ENCODE peak calls at places on chromosomes 3 and 15, in nine cellular contexts. C, L, G, S, Z, W, R, F and U are unnamed samples.

GRCh38 chr15:74892931-74893330 is 3.1 kb downstream of the MPI start:
- DNase-seq in S (no peak), L (no peak), F (no peak), Z (no peak), C (no peak), W (no peak), R (no peak), G (no peak), U (no peak)

GRCh38 chr3:11603628-11604027 is 40.1 kb downstream of the VGLL4 start:
- DNase-seq in L (no peak), F (no peak), R (no peak), Z (no peak), W (no peak), S (no peak), G (peak), C (no peak), U (no peak)

GRCh38 chr15:92162657-92163056 is 231.0 kb upstream of the ST8SIA2 start:
- DNase-seq in C (no peak), R (no peak), W (no peak), Z (no peak), S (no peak), L (no peak), F (no peak), G (no peak), U (no peak)

GRCh38 chr15:37125143-37125542 is 24.8 kb upstream of the MEIS2 start:
- DNase-seq in Z (no peak), R (no peak), S (no peak), L (no peak), G (peak), F (no peak), W (no peak), C (no peak), U (no peak)

GRCh38 chr3:127082066-127082465 is 99.2 kb downstream of the PLXNA1 start:
- DNase-seq in Z (no peak), G (no peak), W (no peak), R (no peak), L (no peak), C (no peak), S (no peak), F (no peak), U (no peak)

GRCh38 chr3:182036382-182036781 is 324.7 kb downstream of the SOX2 start:
- DNase-seq in S (no peak), F (no peak), G (no peak), Z (no peak), W (no peak), L (no peak), C (peak), R (no peak), U (no peak)

GRCh38 chr15:92394327-92395175 is 870 bp downstream of the ST8SIA2 start:
- DNase-seq in C (no peak), S (no peak), R (peak), F (no peak), G (no peak), Z (no peak), L (no peak), W (no peak), U (no peak)

GRCh38 chr15:61724276-61724939 is 335.8 kb downstream of the VPS13C start:
- DNase-seq in C (no peak), R (no peak), F (no peak), S (no peak), G (no peak), Z (no peak), W (no peak), L (no peak), U (no peak)

GRCh38 chr3:129065727-129066087 is 5.1 kb downstream of the GP9 start:
- DNase-seq in G (no peak), F (no peak), L (no peak), C (no peak), R (no peak), W (no peak), S (no peak), Z (no peak), U (no peak)

GRCh38 chr3:142501004-142501926 is 53.4 kb upstream of the XRN1 start:
- DNase-seq in L (no peak), C (no peak), F (no peak), Z (no peak), W (no peak), R (no peak), S (no peak), G (peak), U (no peak)

GRCh38 chr15:93050648-93051047 is 38.4 kb downstream of the RGMA start:
- DNase-seq in Z (no peak), G (no peak), C (no peak), L (no peak), R (no peak), F (no peak), W (no peak), S (no peak), U (no peak)

GRCh38 chr3:127072971-127073851 is 90.3 kb downstream of the PLXNA1 start:
- DNase-seq in S (no peak), W (no peak), F (no peak), L (no peak), C (no peak), R (no peak), G (no peak), Z (no peak), U (no peak)

GRCh38 chr3:147518465-147518864 is 109.3 kb downstream of the ZIC1 start:
- DNase-seq in Z (no peak), L (no peak), F (no peak), C (peak), S (no peak), G (no peak), W (peak), R (no peak), U (no peak)

GRCh38 chr3:119790369-119790768 is 8.5 kb downstream of the NR1I2 start:
- DNase-seq in L (no peak), C (no peak), Z (no peak), W (no peak), R (no peak), G (no peak), S (no peak), F (no peak), U (no peak)

GRCh38 chr3:120425877-120426276 is 24.9 kb downstream of the FSTL1 start:
- DNase-seq in C (no peak), G (peak), L (no peak), S (no peak), F (no peak), W (no peak), R (no peak), Z (no peak), U (no peak)

GRCh38 chr15:52563499-52564060 is 5.2 kb downstream of the ARPP19 start:
- DNase-seq in Z (no peak), G (no peak), W (no peak), C (no peak), F (no peak), S (no peak), L (no peak), R (no peak), U (no peak)

GRCh38 chr15:68209272-68209671 is 4.1 kb upstream of the CALML4 start:
- DNase-seq in C (no peak), S (no peak), G (no peak), Z (no peak), F (no peak), L (no peak), R (no peak), W (no peak), U (no peak)

GRCh38 chr3:183494341-183494740 is 61.2 kb downstream of the KLHL6 start:
- DNase-seq in C (no peak), S (no peak), Z (no peak), L (no peak), R (no peak), F (no peak), G (no peak), W (no peak), U (no peak)

GRCh38 chr15:26869628-26870027 is 2.8 kb downstream of the GABRA5 start:
- DNase-seq in W (no peak), Z (no peak), S (no peak), C (no peak), F (no peak), G (no peak), L (no peak), R (no peak), U (no peak)

GRCh38 chr3:113844622-113845222 is 6.1 kb downstream of the GRAMD1C start:
- DNase-seq in G (peak), R (peak), F (no peak), S (no peak), C (no peak), Z (no peak), W (peak), L (no peak), U (no peak)

GRCh38 chr3:150412599-150413069 is 4.5 kb downstream of the TSC22D2 start:
- DNase-seq in F (no peak), R (no peak), C (peak), S (no peak), Z (peak), L (no peak), G (peak), W (peak), U (no peak)

GRCh38 chr3:139355502-139355901 is 11.7 kb downstream of the MRPS22 start:
- DNase-seq in W (no peak), G (peak), S (no peak), Z (no peak), L (no peak), F (no peak), C (no peak), R (no peak), U (no peak)

GRCh38 chr15:66094331-66094730 is 159.2 kb downstream of the MEGF11 start:
- DNase-seq in F (no peak), S (no peak), L (no peak), R (no peak), G (no peak), W (no peak), Z (no peak), C (no peak), U (no peak)

GRCh38 chr3:170809021-170809974 is 60.7 kb downstream of the RPL22L1 start:
- DNase-seq in L (no peak), C (no peak), Z (peak), W (peak), G (peak), S (no peak), R (peak), F (no peak), U (no peak)